ENCODE peak calls at places on chromosomes 7 and 10, in ten cellular contexts. A is stimulated activated effector memory CD8-positive, alpha-beta T cell treated with anti-CD3 and anti-CD28 coated beads, Interleukin-12 subunit alpha, Interleukin-12 subunit beta, amount 100 ng/mL, for 72 hours; J is NCI-H2171; F is dermis microvascular lymphatic vessel endothelial cell; W is stimulated activated CD4-positive, alpha-beta T cell treated with anti-CD3 and anti-CD28 coated beads, Interleukin-4, amount 100 ng/mL, for 48 hours; K is kidney tubule cell; D is activated T-cell treated with anti-CD3 and anti-CD28 coated beads for 1 hour; V is effector memory CD4-positive, alpha-beta T cell; T is Panc1; X is osteoblast. B is an unnamed sample.

GRCh38 chr10:125662616-125663015 is 20.3 kb downstream of the TEX36 start:
- DNase-seq in A (no peak), J (no peak), F (no peak), W (no peak), K (peak; percentile 2), D (no peak), V (no peak), T (no peak), X (peak; percentile 47), B (no peak)

GRCh38 chr7:30728591-30729100 is 23.3 kb upstream of the INMT start:
- DNase-seq in A (no peak), J (no peak), F (no peak), W (no peak), K (no peak), D (no peak), V (no peak), T (no peak), X (peak; percentile 82), B (no peak)

GRCh38 chr10:63491558-63492316 is 26.0 kb upstream of the JMJD1C start:
- DNase-seq in A (no peak), J (no peak), F (no peak), W (no peak), K (no peak), D (no peak), V (no peak), T (no peak), X (peak; percentile 84), B (no peak)

GRCh38 chr10:73883553-73883952 is 9.2 kb upstream of the CAMK2G start:
- DNase-seq in A (no peak), J (no peak), F (no peak), W (no peak), K (no peak), D (no peak), V (no peak), T (no peak), X (peak; percentile 13), B (no peak)

GRCh38 chr10:61299156-61299555 is 154.0 kb downstream of the TMEM26 start:
- DNase-seq in A (no peak), J (no peak), F (no peak), W (no peak), K (no peak), D (no peak), V (no peak), T (no peak), X (no peak), B (no peak)

GRCh38 chr7:152145853-152146466 is 120.5 kb downstream of the GALNT11 start:
- DNase-seq in A (peak; percentile 50), J (peak; percentile 8), F (peak; percentile 91), W (no peak), K (peak; percentile 51), D (no peak), V (no peak), T (peak; percentile 18), X (peak; percentile 72), B (peak; percentile 60)

GRCh38 chr7:155526225-155526624 is 20.1 kb downstream of the CNPY1 start:
- DNase-seq in A (no peak), J (no peak), F (no peak), W (no peak), K (no peak), D (no peak), V (no peak), T (no peak), X (no peak), B (no peak)

GRCh38 chr7:28698744-28699291 is 259.3 kb downstream of the TRIL start:
- DNase-seq in A (no peak), J (no peak), F (no peak), W (no peak), K (no peak), D (no peak), V (no peak), T (no peak), X (no peak), B (no peak)